ENCODE peak calls at places on chromosome 10, in five cellular contexts. X is naive B cell, S is right cardiac atrium, R is PC-3, F is NCI-H1436. Y is an unnamed sample.

GRCh38 chr10:11018426-11018818 is 750 bp downstream of the CELF2 start:
- DNase-seq in X (no peak), F (no peak), R (no peak), S (peak), Y (no peak)

GRCh38 chr10:130956251-130956650 is 355.3 kb downstream of the TCERG1L start:
- DNase-seq in X (no peak), S (no peak), F (no peak), R (no peak), Y (no peak)

GRCh38 chr10:94069884-94070283 is 76.2 kb downstream of the PLCE1 start:
- DNase-seq in X (no peak), R (no peak), S (no peak), F (no peak), Y (no peak)

GRCh38 chr10:68831961-68832455 is 4.7 kb downstream of the STOX1 start:
- DNase-seq in X (no peak), R (no peak), F (no peak), S (no peak), Y (no peak)

GRCh38 chr10:33412261-33413092 is 78.0 kb upstream of the NRP1 start:
- DNase-seq in S (peak), X (no peak), R (peak), F (no peak), Y (peak)

GRCh38 chr10:44914891-44915290 is 3.8 kb downstream of the TMEM72 start:
- DNase-seq in S (no peak), F (no peak), R (no peak), X (no peak), Y (no peak)

GRCh38 chr10:5525581-5526271 is 965 bp downstream of the CALML3 start:
- DNase-seq in R (no peak), F (no peak), X (no peak), S (no peak), Y (no peak)

GRCh38 chr10:18229839-18230238 is 89.6 kb downstream of the CACNB2 start:
- DNase-seq in F (no peak), X (no peak), S (no peak), R (peak), Y (no peak)

GRCh38 chr10:127715782-127716378 is 21.1 kb upstream of the FOXI2 start:
- DNase-seq in X (peak), R (peak), S (no peak), F (peak), Y (no peak)

GRCh38 chr10:17383801-17384445 is 70.5 kb downstream of the ST8SIA6 start:
- DNase-seq in R (no peak), X (no peak), S (no peak), F (no peak), Y (no peak)

GRCh38 chr10:77716943-77717735 is 79.5 kb upstream of the KCNMA1 start:
- DNase-seq in X (no peak), R (peak), F (no peak), S (no peak), Y (no peak)

GRCh38 chr10:75606203-75606779 is 174.9 kb downstream of the LRMDA start:
- DNase-seq in F (no peak), R (peak), S (no peak), X (no peak), Y (no peak)